ENCODE peak calls at places on chromosomes 11 and 22, in seven cellular contexts. A is HepG2, M is HCT116, J is SK-N-SH, X is GM12878, K is K562, V is H1. H is an unnamed sample.
A peak's percentile ranks its signal among the peaks of the same experiment; 100 is the strongest.

GRCh38 chr11:133388260-133388659 is 144.0 kb downstream of the OPCML start:
- DNase-seq in J (no peak), K (no peak), A (no peak), M (no peak), X (no peak), V (no peak), H (no peak)

GRCh38 chr11:106172389-106172991 is 95.0 kb downstream of the AASDHPPT start:
- DNase-seq in X (no peak), V (no peak), M (no peak), A (no peak), K (no peak), J (peak; percentile 21), H (peak; percentile 98)

GRCh38 chr11:119990306-119991021 is 147.4 kb downstream of the TRIM29 start:
- DNase-seq in X (no peak), J (no peak), A (no peak), M (no peak), V (no peak), K (no peak), H (no peak)

GRCh38 chr11:120698918-120699317 is 187.4 kb downstream of the GRIK4 start:
- DNase-seq in J (no peak), A (no peak), M (no peak), X (no peak), V (no peak), K (no peak), H (no peak)

GRCh38 chr11:64103377-64103985 is 62.4 kb downstream of the MACROD1 start:
- DNase-seq in V (no peak), A (no peak), K (no peak), X (no peak), J (no peak), M (no peak), H (no peak)

GRCh38 chr11:96102664-96103068 is 178.8 kb upstream of the MTMR2 start:
- DNase-seq in J (no peak), A (no peak), M (no peak), V (no peak), K (peak; percentile 16), X (no peak), H (no peak)

GRCh38 chr11:132772712-132773545 is 759.4 kb downstream of the OPCML start:
- DNase-seq in M (no peak), J (no peak), K (no peak), X (no peak), A (no peak), V (no peak), H (no peak)

GRCh38 chr11:73012121-73012863 is 129.8 kb downstream of the FCHSD2 start:
- DNase-seq in M (no peak), X (no peak), V (no peak), A (no peak), J (no peak), K (no peak), H (no peak)

GRCh38 chr22:48868554-48868953 is 959.1 kb downstream of the BRD1 start:
- DNase-seq in X (no peak), A (no peak), V (no peak), M (no peak), K (no peak), J (no peak), H (no peak)
- TF ChIP-seq JUND in X (no peak), A (no peak), V (no peak), M (no peak), K (no peak), J (no peak), H (no peak)

DNA sequence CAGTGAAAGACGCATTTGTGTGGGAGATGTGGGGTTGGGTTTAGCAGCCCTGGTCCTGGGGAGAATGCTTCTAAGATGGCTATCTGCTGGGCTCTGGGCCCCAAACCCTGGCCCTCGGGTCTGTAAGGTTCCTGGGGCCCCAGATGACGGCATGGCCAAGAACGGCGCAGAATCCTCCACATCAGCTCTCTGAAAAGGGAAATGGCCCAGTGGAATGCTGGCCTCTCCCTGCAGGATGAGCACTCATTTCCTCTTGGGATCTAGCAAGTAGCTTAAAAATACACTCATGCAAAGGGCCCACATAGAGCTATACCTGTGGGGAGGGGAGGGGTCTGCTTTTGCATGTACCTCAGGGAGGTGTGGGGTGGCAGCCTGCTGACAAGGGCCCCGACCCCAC is 37.5 kb upstream of the LINC01488 start:
- DNase-seq in M (no peak), K (no peak), J (no peak), A (no peak), X (no peak), V (no peak), H (no peak)
- TF ChIP-seq JUND in M (no peak), K (no peak), J (no peak), A (no peak), X (no peak), V (no peak), H (no peak)

DNA sequence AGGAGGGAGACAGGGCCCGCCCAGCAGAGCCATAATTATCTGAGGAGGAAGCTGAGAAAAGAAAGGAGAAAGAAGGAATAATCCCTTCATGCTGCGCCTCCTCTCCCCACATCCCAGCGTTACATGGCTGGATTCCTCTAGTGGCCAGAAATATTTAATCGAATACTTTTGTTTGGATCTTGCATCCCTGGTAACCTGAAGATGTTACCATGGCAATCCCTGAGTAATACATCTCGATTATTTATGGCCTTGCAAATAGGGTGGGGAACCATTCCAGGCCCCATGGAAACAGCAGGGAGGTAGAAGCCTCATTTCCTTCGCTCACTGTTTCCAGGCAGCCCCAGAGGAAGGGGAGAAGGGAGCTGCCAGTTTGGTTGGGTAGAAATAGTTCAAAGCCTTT is 357.7 kb downstream of the BUD13 start:
- DNase-seq in V (no peak), J (no peak), K (no peak), A (no peak), M (no peak), X (no peak), H (no peak)
- TF ChIP-seq JUND in V (no peak), J (no peak), K (no peak), A (no peak), M (no peak), X (no peak), H (no peak)

DNA sequence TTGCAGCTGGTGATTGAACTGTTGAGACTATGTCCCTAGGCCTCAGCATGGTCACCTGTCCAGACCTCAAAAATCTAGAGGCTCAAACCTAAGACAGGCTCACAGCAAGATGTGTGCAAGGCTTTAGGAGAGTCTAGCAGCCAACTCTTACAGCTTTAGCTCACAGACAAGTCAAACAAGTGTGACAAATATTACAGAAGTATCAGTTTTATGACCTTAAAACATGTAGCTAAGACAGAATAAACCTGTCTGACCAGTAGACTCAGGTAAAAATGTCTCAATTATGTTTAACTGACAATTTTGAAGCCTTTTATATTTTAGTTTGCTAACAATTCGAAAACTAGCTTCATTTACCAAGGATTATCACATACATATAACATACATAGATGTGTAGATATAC is 80.0 kb upstream of the HTATIP2 start:
- DNase-seq in M (no peak), K (no peak), A (no peak), J (no peak), V (no peak), X (no peak), H (no peak)
- TF ChIP-seq JUND in M (no peak), K (no peak), A (no peak), J (no peak), V (no peak), X (no peak), H (no peak)

GRCh38 chr11:92384316-92384715 is 159.7 kb downstream of the FAT3 start:
- DNase-seq in V (no peak), X (no peak), A (no peak), J (peak; percentile 18), K (no peak), M (no peak), H (no peak)
- TF ChIP-seq JUND in V (no peak), X (no peak), A (no peak), J (no peak), K (no peak), M (no peak), H (no peak)

H was measured in T47D.